ENCODE peak calls at places on chromosomes 16 and 17, in five cellular contexts. S, Z, D, Y and J are unnamed samples.

GRCh38 chr17:1137465-1137894 is 42.3 kb downstream of the ABR start:
- DNase-seq in S (no peak), Z (no peak), D (no peak), Y (no peak), J (peak; percentile 79)

GRCh38 chr17:68455756-68456528 is 1.4 kb downstream of the WIPI1 start:
- DNase-seq in S (no peak), Z (peak; percentile 34), D (no peak), Y (no peak), J (peak; percentile 46)

GRCh38 chr16:27894441-27894840 is 169.1 kb downstream of the GSG1L start:
- DNase-seq in S (no peak), Z (no peak), D (no peak), Y (no peak), J (no peak)

GRCh38 chr17:80601146-80601545 is 56.5 kb downstream of the RPTOR start:
- DNase-seq in S (no peak), Z (no peak), D (no peak), Y (no peak), J (no peak)

GRCh38 chr17:36534117-36534880 is at the start of gene MYO19:
- DNase-seq in S (peak; percentile 87), Z (peak; percentile 44), D (peak; percentile 79), Y (peak; percentile 44), J (peak; percentile 82)

GRCh38 chr17:47785538-47786123 is 36.0 kb downstream of the OSBPL7 start:
- DNase-seq in S (no peak), Z (no peak), D (no peak), Y (no peak), J (no peak)

GRCh38 chr16:56861092-56861610 is 3.9 kb upstream of the SLC12A3 start:
- DNase-seq in S (no peak), Z (no peak), D (no peak), Y (no peak), J (no peak)

GRCh38 chr16:3938843-3939624 is 58.5 kb upstream of the CREBBP start:
- DNase-seq in S (peak; percentile 76), Z (no peak), D (peak; percentile 78), Y (peak; percentile 86), J (peak; percentile 30)

GRCh38 chr17:51840688-51841087 is 317.8 kb downstream of the CA10 start:
- DNase-seq in S (no peak), Z (no peak), D (no peak), Y (no peak), J (no peak)

GRCh38 chr17:896439-896838 is 83.1 kb downstream of the NXN start:
- DNase-seq in S (no peak), Z (no peak), D (no peak), Y (no peak), J (no peak)

GRCh38 chr16:82782715-82783251 is 156.0 kb downstream of the CDH13 start:
- DNase-seq in S (no peak), Z (no peak), D (no peak), Y (no peak), J (peak; percentile 78)

GRCh38 chr16:12341423-12341822 is 364.9 kb downstream of the SNX29 start:
- DNase-seq in S (no peak), Z (no peak), D (no peak), Y (no peak), J (no peak)

GRCh38 chr17:43908111-43908721 is 880 bp upstream of the MPP2 start:
- DNase-seq in S (peak; percentile 93), Z (peak; percentile 23), D (peak; percentile 69), Y (no peak), J (peak; percentile 64)

GRCh38 chr17:31052187-31052889 is 42.4 kb upstream of the NF1 start:
- DNase-seq in S (peak; percentile 86), Z (no peak), D (no peak), Y (no peak), J (no peak)

GRCh38 chr17:82948081-82948511 is 108.3 kb upstream of the ZNF750 start:
- DNase-seq in S (peak; percentile 64), Z (no peak), D (peak; percentile 11), Y (no peak), J (peak; percentile 6)

GRCh38 chr16:72195609-72196008 is 23.7 kb upstream of the PMFBP1 start:
- DNase-seq in S (no peak), Z (no peak), D (no peak), Y (peak; percentile 7), J (no peak)

GRCh38 chr16:51766739-51767138 is 615.7 kb upstream of the SALL1 start:
- DNase-seq in S (no peak), Z (no peak), D (no peak), Y (no peak), J (no peak)

GRCh38 chr17:79933863-79934652 is 94.8 kb upstream of the CBX4 start:
- DNase-seq in S (no peak), Z (no peak), D (no peak), Y (no peak), J (peak; percentile 73)

GRCh38 chr16:6726621-6727020 is 606.0 kb upstream of the RBFOX1 start:
- DNase-seq in S (no peak), Z (no peak), D (no peak), Y (no peak), J (no peak)

GRCh38 chr16:84982434-84982833 is 28.9 kb downstream of the ZDHHC7 start:
- DNase-seq in S (no peak), Z (no peak), D (no peak), Y (no peak), J (peak; percentile 67)

GRCh38 chr16:50956637-50957036 is 194.4 kb downstream of the SALL1 start:
- DNase-seq in S (no peak), Z (no peak), D (no peak), Y (no peak), J (no peak)

GRCh38 chr16:14111713-14112538 is 40.8 kb downstream of the MRTFB start:
- DNase-seq in S (peak; percentile 81), Z (peak; percentile 31), D (peak; percentile 59), Y (no peak), J (peak; percentile 71)

GRCh38 chr17:3534881-3535252 is 22.7 kb downstream of the TRPV3 start:
- DNase-seq in S (no peak), Z (no peak), D (peak; percentile 55), Y (no peak), J (no peak)

GRCh38 chr17:81341347-81342061 is 46.4 kb upstream of the SLC38A10 start:
- DNase-seq in S (peak; percentile 67), Z (no peak), D (peak; percentile 62), Y (no peak), J (no peak)

GRCh38 chr16:81181013-81181720 is 57.3 kb upstream of the BCO1 start:
- DNase-seq in S (peak; percentile 94), Z (peak; percentile 88), D (peak; percentile 82), Y (peak; percentile 81), J (peak; percentile 63)

GRCh38 chr17:64682261-64683181 is 20.4 kb upstream of the SMURF2 start:
- DNase-seq in S (no peak), Z (no peak), D (no peak), Y (no peak), J (no peak)

GRCh38 chr17:76281573-76282371 is 16.6 kb downstream of the UBALD2 start:
- DNase-seq in S (no peak), Z (no peak), D (no peak), Y (no peak), J (no peak)

GRCh38 chr16:11909653-11910551 is 5.9 kb downstream of the GSPT1 start:
- DNase-seq in S (no peak), Z (no peak), D (no peak), Y (no peak), J (no peak)

GRCh38 chr16:87765776-87766484 is at the start of gene KLHDC4:
- DNase-seq in S (peak; percentile 94), Z (peak; percentile 81), D (peak; percentile 91), Y (peak; percentile 49), J (peak; percentile 94)

DNA sequence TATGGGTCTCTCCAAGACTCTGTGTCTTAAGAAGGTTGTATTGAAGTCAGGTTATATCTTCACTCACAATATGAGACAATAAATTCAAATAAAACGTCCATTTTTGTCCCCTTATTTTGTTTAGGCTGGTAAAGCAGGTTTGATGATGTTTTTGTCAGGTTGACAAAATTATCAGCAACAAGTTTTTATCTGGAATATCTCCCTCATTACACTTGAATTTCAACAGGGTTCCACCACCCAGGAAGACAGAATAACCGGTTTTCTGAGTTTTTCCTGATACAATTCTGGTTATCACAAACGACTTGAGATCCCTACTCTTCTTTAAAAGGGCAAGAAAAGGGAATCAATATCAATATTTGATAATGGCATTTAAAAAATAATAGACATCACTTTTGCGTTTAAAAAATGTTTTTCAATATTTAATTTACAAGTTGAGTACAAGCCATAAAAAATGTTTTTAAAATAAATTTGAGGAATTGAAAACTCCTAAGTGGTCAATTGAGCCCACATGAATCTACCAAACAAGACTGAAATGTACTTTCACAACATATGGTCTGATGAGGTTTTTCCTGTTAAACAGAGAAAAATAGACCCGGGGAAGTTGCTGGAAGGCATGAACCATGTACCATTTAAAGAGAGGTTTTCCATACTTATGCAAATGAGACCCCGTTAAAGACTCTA is 1.4 kb upstream of the ATP6V0A1 start:
- DNase-seq in S (no peak), Z (no peak), D (no peak), Y (no peak), J (no peak)
- TF ChIP-seq EP300 in S (no peak), Z (no peak), D (no peak), Y (no peak), J (no peak)

DNA sequence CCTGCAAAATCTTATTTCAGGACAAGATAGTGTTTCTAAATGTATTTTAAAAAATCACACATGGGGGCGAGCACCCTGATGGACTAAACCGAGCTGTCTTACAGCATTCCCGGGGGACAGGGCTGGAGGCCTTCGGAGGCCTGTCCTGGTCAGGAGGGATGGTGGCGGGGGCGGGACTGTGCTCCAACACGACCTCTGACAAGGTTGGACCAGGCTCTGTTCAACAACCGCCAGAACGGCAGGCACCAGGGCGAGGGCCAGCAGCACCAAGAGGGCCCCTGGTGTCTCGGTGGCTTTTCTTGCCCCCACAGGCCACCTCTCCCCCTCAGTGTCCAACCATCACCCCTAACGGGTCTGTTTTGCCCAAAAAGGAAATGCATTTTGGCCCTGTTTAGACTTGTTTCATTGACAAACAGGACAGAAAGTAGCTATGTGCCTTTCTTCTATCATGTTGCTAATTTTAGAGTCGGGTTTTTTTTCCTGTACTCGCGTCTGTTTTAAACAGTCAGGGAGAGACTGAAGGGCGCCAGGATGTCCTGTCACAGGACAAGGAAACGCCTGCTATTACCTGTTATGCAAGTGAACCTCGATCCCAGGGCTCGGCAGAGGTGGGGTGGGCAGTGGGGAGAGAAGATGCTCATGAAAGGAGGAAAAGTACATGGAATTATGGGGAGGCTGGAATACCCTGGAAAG is 11.7 kb downstream of the TMEM204 start:
- DNase-seq in S (no peak), Z (no peak), D (no peak), Y (no peak), J (no peak)
- H3K4me1 ChIP-seq in S (peaks cover 60% of the 10 kb centered on the region), Z (no peaks in the 10 kb centered on the region), D (peaks cover 11% of the 10 kb centered on the region), Y (no peaks in the 10 kb centered on the region), J (peaks cover 22% of the 10 kb centered on the region)

GRCh38 chr17:21370430-21370829 is 5.7 kb upstream of the KCNJ12 start:
- DNase-seq in S (no peak), Z (no peak), D (no peak), Y (no peak), J (no peak)
- TF ChIP-seq EP300 in S (no peak), Z (no peak), D (no peak), Y (no peak), J (no peak)

GRCh38 chr17:74855323-74855722 is 4.4 kb downstream of the GRIN2C start:
- DNase-seq in S (no peak), Z (no peak), D (no peak), Y (no peak), J (no peak)

GRCh38 chr17:74854792-74855191 is 4.9 kb downstream of the GRIN2C start:
- DNase-seq in S (no peak), Z (no peak), D (no peak), Y (no peak), J (no peak)

GRCh38 chr17:74858672-74859438 is 830 bp downstream of the GRIN2C start:
- DNase-seq in S (no peak), Z (no peak), D (no peak), Y (no peak), J (no peak)

GRCh38 chr17:74853669-74854068 is 6.0 kb downstream of the GRIN2C start:
- DNase-seq in S (no peak), Z (no peak), D (no peak), Y (no peak), J (no peak)

GRCh38 chr17:74856113-74856512 is 3.6 kb downstream of the GRIN2C start:
- DNase-seq in S (no peak), Z (no peak), D (no peak), Y (no peak), J (no peak)
- H3K4me1 ChIP-seq in S (peaks cover 28% of the 10 kb centered on the region), Z (no peaks in the 10 kb centered on the region), D (peaks cover 2% of the 10 kb centered on the region), Y (no peaks in the 10 kb centered on the region), J (peaks cover 12% of the 10 kb centered on the region)